ENCODE peak calls at places on chromosomes 2 and 18, in seven cellular contexts. X is RWPE1, T is psoas muscle, O is stomach, Z is body of pancreas, D is A549, S is left lung. Q is an unnamed sample.
A peak's percentile ranks its signal among the peaks of the same experiment; 100 is the strongest.

GRCh38 chr18:59921384-59921891 is 21.6 kb downstream of the PMAIP1 start:
- DNase-seq in X (no peak), T (no peak), O (no peak), Z (no peak), D (no peak), S (no peak), Q (no peak)

GRCh38 chr2:130798472-130799221 is 38.1 kb upstream of the ARHGEF4 start:
- DNase-seq in X (no peak), T (no peak), O (no peak), Z (peak; percentile 32), D (no peak), S (no peak), Q (peak; percentile 88)

GRCh38 chr2:151043484-151043883 is 218.2 kb downstream of the RBM43 start:
- DNase-seq in X (peak; percentile 77), T (no peak), O (no peak), Z (no peak), D (no peak), S (no peak), Q (no peak)

GRCh38 chr2:20348542-20348941 is 2.1 kb downstream of the PUM2 start:
- DNase-seq in X (no peak), T (no peak), O (no peak), Z (no peak), D (no peak), S (no peak), Q (no peak)

GRCh38 chr2:120323214-120323613 is 22.7 kb upstream of the INHBB start:
- DNase-seq in X (no peak), T (peak; percentile 91), O (no peak), Z (peak; percentile 79), D (no peak), S (peak; percentile 67), Q (peak; percentile 10)

GRCh38 chr2:45130758-45131157 is 121.5 kb upstream of the SIX2 start:
- DNase-seq in X (no peak), T (no peak), O (no peak), Z (no peak), D (no peak), S (no peak), Q (no peak)

GRCh38 chr2:160228141-160228963 is 28.3 kb upstream of the ITGB6 start:
- DNase-seq in X (peak; percentile 77), T (no peak), O (no peak), Z (no peak), D (peak; percentile 92), S (no peak), Q (no peak)

GRCh38 chr2:9463698-9464034 is 10.7 kb upstream of the IAH1 start:
- DNase-seq in X (no peak), T (no peak), O (no peak), Z (no peak), D (no peak), S (no peak), Q (no peak)

GRCh38 chr2:96683972-96684820 is 41.6 kb downstream of the FER1L5 start:
- DNase-seq in X (no peak), T (no peak), O (no peak), Z (no peak), D (no peak), S (no peak), Q (no peak)

GRCh38 chr2:72979896-72980295 is 62.6 kb downstream of the EMX1 start:
- DNase-seq in X (no peak), T (peak; percentile 3), O (no peak), Z (no peak), D (no peak), S (no peak), Q (no peak)

GRCh38 chr18:50726960-50727589 is 92.7 kb downstream of the MRO start:
- DNase-seq in X (no peak), T (no peak), O (no peak), Z (no peak), D (no peak), S (no peak), Q (no peak)

GRCh38 chr18:30987479-30988241 is 54.9 kb downstream of the DSC3 start:
- DNase-seq in X (peak; percentile 73), T (no peak), O (peak; percentile 27), Z (no peak), D (peak; percentile 67), S (no peak), Q (peak; percentile 76)

GRCh38 chr2:27796991-27797752 is 25.7 kb downstream of the MRPL33 start:
- DNase-seq in X (no peak), T (peak; percentile 70), O (no peak), Z (no peak), D (no peak), S (peak; percentile 80), Q (no peak)

GRCh38 chr2:27795093-27795834 is 23.7 kb downstream of the MRPL33 start:
- DNase-seq in X (no peak), T (no peak), O (no peak), Z (no peak), D (no peak), S (no peak), Q (no peak)

GRCh38 chr2:27795868-27796277 is 24.4 kb downstream of the MRPL33 start:
- DNase-seq in X (no peak), T (no peak), O (no peak), Z (no peak), D (no peak), S (no peak), Q (no peak)

GRCh38 chr2:27790796-27791195 is 19.3 kb downstream of the MRPL33 start:
- DNase-seq in X (no peak), T (no peak), O (no peak), Z (no peak), D (no peak), S (no peak), Q (no peak)

DNA sequence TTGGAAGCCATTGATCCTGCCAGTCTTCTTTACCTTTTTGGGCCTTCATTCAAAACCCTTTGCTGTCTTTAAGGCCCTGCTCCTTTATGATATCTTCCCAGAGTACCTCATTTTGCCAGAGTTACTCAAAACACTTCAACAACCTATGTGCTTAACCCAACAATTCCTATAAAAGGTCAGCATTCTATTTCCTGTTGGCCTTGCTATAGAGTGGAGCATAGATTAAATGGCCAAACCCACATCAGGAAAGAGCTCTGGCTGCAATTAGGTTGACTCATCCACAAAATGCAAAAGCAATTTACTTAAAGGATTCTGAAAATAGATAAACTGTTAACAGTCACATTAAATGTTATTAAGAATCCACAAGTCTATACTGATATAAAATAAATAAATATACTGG is 21.2 kb downstream of the MRPL33 start:
- DNase-seq in X (no peak), T (no peak), O (no peak), Z (no peak), D (no peak), S (no peak), Q (no peak)
- H3K27ac ChIP-seq in X (peak overlapping the region; percentile 29), T (no peak overlapping the region), O (no peak overlapping the region), Z (no peak overlapping the region), D (peak overlapping the region; percentile 64), S (no peak overlapping the region), Q (no peak overlapping the region)

GRCh38 chr2:207117668-207118067 is 48.1 kb downstream of the KLF7 start:
- DNase-seq in X (no peak), T (no peak), O (no peak), Z (no peak), D (no peak), S (no peak), Q (no peak)

GRCh38 chr2:207123776-207124391 is 41.9 kb downstream of the KLF7 start:
- DNase-seq in X (no peak), T (no peak), O (no peak), Z (no peak), D (no peak), S (no peak), Q (no peak)

GRCh38 chr2:207122914-207123744 is 42.6 kb downstream of the KLF7 start:
- DNase-seq in X (no peak), T (no peak), O (no peak), Z (no peak), D (no peak), S (no peak), Q (no peak)

GRCh38 chr2:207119048-207119447 is 46.7 kb downstream of the KLF7 start:
- DNase-seq in X (no peak), T (no peak), O (no peak), Z (no peak), D (no peak), S (no peak), Q (no peak)

DNA sequence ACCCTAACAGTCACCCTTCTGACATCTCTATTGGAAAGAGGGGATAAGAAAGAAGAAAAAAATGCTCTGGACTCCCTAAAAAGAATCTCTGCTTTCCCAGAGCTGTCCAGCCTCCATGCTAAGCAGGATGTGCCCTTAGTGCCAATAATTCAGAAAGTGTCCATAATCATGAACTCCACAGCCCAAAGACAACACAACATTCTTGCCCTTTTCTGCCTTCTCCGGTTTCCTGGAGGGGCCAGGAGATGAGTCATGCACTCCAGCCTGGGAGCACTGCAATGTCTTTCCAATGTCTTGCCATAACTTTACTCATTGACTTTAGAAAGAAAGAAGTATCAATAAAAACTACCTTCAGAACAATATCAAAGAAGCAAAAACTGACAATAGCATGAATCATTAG is 44.0 kb downstream of the KLF7 start:
- DNase-seq in X (peak; percentile 54), T (peak; percentile 59), O (no peak), Z (no peak), D (no peak), S (no peak), Q (peak; percentile 58)
- H3K27ac ChIP-seq in X (no peak overlapping the region), T (no peak overlapping the region), O (no peak overlapping the region), Z (no peak overlapping the region), D (peak overlapping the region; percentile 61), S (no peak overlapping the region), Q (peak overlapping the region; percentile 13)

DNA sequence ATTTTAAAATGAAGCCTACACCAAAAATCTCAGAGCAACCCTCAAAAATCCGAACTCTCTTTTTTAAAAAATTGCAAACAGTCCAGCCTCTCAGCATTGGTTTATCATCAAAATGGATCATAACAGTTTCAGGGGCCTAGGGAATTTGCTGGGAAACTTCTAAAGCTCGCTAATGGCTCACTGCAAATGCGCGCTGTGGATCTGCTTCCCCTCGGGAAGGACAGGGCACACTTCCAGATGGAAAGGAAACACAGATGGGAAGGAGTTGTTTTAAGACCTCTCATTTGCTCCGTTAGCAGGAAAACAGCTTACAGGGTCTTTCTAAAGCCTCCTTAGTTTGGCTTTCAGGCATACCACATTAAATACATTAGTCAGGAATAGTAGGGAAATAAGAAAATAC is 27.2 kb downstream of the FECH start:
- DNase-seq in X (no peak), T (no peak), O (no peak), Z (no peak), D (no peak), S (no peak), Q (no peak)
- H3K27ac ChIP-seq in X (no peak overlapping the region), T (no peak overlapping the region), O (no peak overlapping the region), Z (no peak overlapping the region), D (no peak overlapping the region), S (no peak overlapping the region), Q (no peak overlapping the region)

DNA sequence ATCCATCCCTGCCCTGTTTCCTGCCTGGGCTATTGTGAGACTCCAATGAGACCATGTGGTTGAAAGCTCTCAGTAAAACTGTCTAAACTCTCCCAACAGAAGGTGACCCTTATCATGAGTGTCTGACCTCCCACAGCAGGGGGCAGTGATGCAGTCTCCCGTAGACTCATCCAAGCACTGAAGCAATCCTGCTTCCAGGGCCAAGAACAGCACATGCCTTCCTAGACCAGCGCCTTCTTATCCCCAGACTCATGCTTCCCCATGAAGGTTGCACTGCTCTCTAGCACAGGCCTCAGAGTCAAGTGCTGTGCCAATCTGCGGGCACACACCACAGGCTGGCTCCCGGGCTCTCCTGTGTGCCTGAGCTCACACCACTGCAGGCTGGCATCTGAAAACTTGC is 112.3 kb downstream of the TNS1 start:
- DNase-seq in X (no peak), T (peak; percentile 82), O (no peak), Z (no peak), D (peak; percentile 33), S (no peak), Q (peak; percentile 88)
- H3K27ac ChIP-seq in X (no peak overlapping the region), T (peak overlapping the region; percentile 68), O (peak overlapping the region; percentile 7), Z (peak overlapping the region; percentile 4), D (peak overlapping the region; percentile 34), S (peak overlapping the region; percentile 13), Q (peak overlapping the region; percentile 61)